ENCODE peak calls at places on chromosomes 2 and 18, in five cellular contexts. A is mucosa of descending colon, T is heart right ventricle, I is endodermal cell, D is AG10803. V is an unnamed sample.

GRCh38 chr2:143682643-143683042 is 553.4 kb downstream of the ARHGAP15 start:
- DNase-seq in I (no peak), T (no peak), A (no peak), D (no peak), V (no peak)

GRCh38 chr2:46171996-46172546 is 125.1 kb upstream of the EPAS1 start:
- DNase-seq in T (no peak), D (no peak), I (no peak), A (no peak), V (no peak)

GRCh38 chr2:213995400-213996105 is 415.3 kb upstream of the VWC2L start:
- DNase-seq in A (no peak), T (no peak), I (no peak), D (peak; percentile 93), V (peak; percentile 73)

GRCh38 chr2:183614797-183615429 is 490.7 kb downstream of the NUP35 start:
- DNase-seq in I (no peak), D (no peak), A (no peak), T (peak; percentile 22), V (peak; percentile 66)

GRCh38 chr2:73077424-73077795 is 5.9 kb upstream of the SFXN5 start:
- DNase-seq in A (no peak), T (no peak), D (no peak), I (no peak), V (no peak)

GRCh38 chr2:195406886-195407603 is 250.0 kb upstream of the SLC39A10 start:
- DNase-seq in A (no peak), D (no peak), T (no peak), I (no peak), V (no peak)

GRCh38 chr2:69742170-69742952 is 427 bp downstream of the ANXA4 start:
- DNase-seq in T (no peak), I (no peak), A (no peak), D (peak; percentile 7), V (no peak)

GRCh38 chr2:105677901-105678300 is 66.8 kb upstream of the NCK2 start:
- DNase-seq in I (no peak), D (no peak), T (no peak), A (no peak), V (no peak)

GRCh38 chr2:66481100-66481549 is 46.2 kb downstream of the MEIS1 start:
- DNase-seq in I (peak; percentile 77), A (no peak), T (no peak), D (peak; percentile 44), V (peak; percentile 64)

GRCh38 chr2:132974477-132975050 is 304.6 kb upstream of the LYPD1 start:
- DNase-seq in T (no peak), D (no peak), A (no peak), I (no peak), V (no peak)

GRCh38 chr2:43051316-43051715 is 175.1 kb downstream of the ZFP36L2 start:
- DNase-seq in T (no peak), I (no peak), A (peak; percentile 61), D (no peak), V (no peak)

GRCh38 chr2:6773007-6773693 is 92.6 kb downstream of the CMPK2 start:
- DNase-seq in D (peak; percentile 3), I (peak; percentile 96), A (peak; percentile 56), T (peak; percentile 70), V (no peak)

GRCh38 chr2:201931955-201932354 is 101.7 kb upstream of the FZD7 start:
- DNase-seq in T (no peak), I (peak; percentile 47), A (no peak), D (peak; percentile 80), V (no peak)

GRCh38 chr2:17388790-17389189 is 129.4 kb downstream of the RAD51AP2 start:
- DNase-seq in I (no peak), D (no peak), T (no peak), A (no peak), V (no peak)

GRCh38 chr2:20723543-20723942 is 56.6 kb downstream of the GDF7 start:
- DNase-seq in A (no peak), I (no peak), D (peak; percentile 61), T (no peak), V (no peak)

GRCh38 chr2:127045792-127046501 is 61.0 kb downstream of the BIN1 start:
- DNase-seq in I (peak; percentile 40), T (no peak), A (peak; percentile 50), D (no peak), V (no peak)

GRCh38 chr2:237931205-237931721 is 35.6 kb upstream of the UBE2F start:
- DNase-seq in T (no peak), I (no peak), A (no peak), D (peak; percentile 77), V (no peak)

GRCh38 chr2:18701981-18702380 is 112.6 kb upstream of the NT5C1B start:
- DNase-seq in T (no peak), I (no peak), A (no peak), D (peak; percentile 26), V (no peak)

GRCh38 chr2:219596954-219597551 is 604 bp upstream of the STK11IP start:
- DNase-seq in A (no peak), D (no peak), I (no peak), T (no peak), V (no peak)

GRCh38 chr2:201960300-201960699 is 73.4 kb upstream of the FZD7 start:
- DNase-seq in D (no peak), T (no peak), I (no peak), A (no peak), V (no peak)

GRCh38 chr18:11089931-11090715 is 59.2 kb downstream of the PIEZO2 start:
- DNase-seq in D (no peak), A (no peak), T (no peak), I (no peak), V (no peak)

GRCh38 chr2:25381502-25381901 is 39.8 kb upstream of the DNMT3A start:
- DNase-seq in D (no peak), A (peak; percentile 6), T (no peak), I (peak; percentile 13), V (no peak)

GRCh38 chr18:6561029-6561861 is 146.5 kb upstream of the L3MBTL4 start:
- DNase-seq in A (no peak), T (peak; percentile 37), D (peak; percentile 24), I (peak; percentile 69), V (no peak)

GRCh38 chr2:235883675-235884074 is 284.5 kb downstream of the GBX2 start:
- DNase-seq in D (no peak), A (no peak), I (no peak), T (no peak), V (no peak)

GRCh38 chr2:240569998-240570530 is 1.8 kb downstream of the RNPEPL1 start:
- DNase-seq in I (no peak), A (peak; percentile 54), T (no peak), D (no peak), V (no peak)

GRCh38 chr2:168850846-168851245 is 39.4 kb downstream of the SPC25 start:
- DNase-seq in T (no peak), A (no peak), D (peak; percentile 53), I (no peak), V (no peak)

GRCh38 chr2:234670052-234670451 is 173.2 kb upstream of the ARL4C start:
- DNase-seq in T (no peak), D (peak; percentile 84), A (no peak), I (peak; percentile 15), V (no peak)

GRCh38 chr18:48765053-48765452 is 185.7 kb downstream of the SMAD7 start:
- DNase-seq in T (no peak), D (no peak), A (no peak), I (no peak), V (no peak)

GRCh38 chr2:46801731-46802664 is 113.6 kb downstream of the MCFD2 start:
- DNase-seq in T (no peak), I (no peak), A (no peak), D (peak; percentile 66), V (no peak)

GRCh38 chr2:15006667-15007066 is 374.1 kb downstream of the LRATD1 start:
- DNase-seq in A (no peak), D (no peak), T (no peak), I (no peak), V (no peak)

GRCh38 chr2:116668691-116669090 is 1145.8 kb upstream of the DDX18 start:
- DNase-seq in I (no peak), A (no peak), T (no peak), D (no peak), V (no peak)
- H3K4me3 ChIP-seq in I (no peak overlapping the region), A (no peak overlapping the region), T (no peak overlapping the region), D (no peak overlapping the region), V (no peak overlapping the region)

GRCh38 chr18:65753520-65753919 is 2.7 kb downstream of the CDH7 start:
- DNase-seq in I (peak; percentile 83), T (no peak), D (no peak), A (no peak), V (peak; percentile 18)
- TF ChIP-seq CTCF in I (peak; percentile 84), T (no peak), D (no peak), A (no peak), V (peak; percentile 60)

GRCh38 chr2:38376346-38376682 is 759 bp downstream of the ATL2 start:
- DNase-seq in D (peak; percentile 65), A (no peak), T (no peak), I (peak; percentile 83), V (no peak)
- H3K4me3 ChIP-seq in D (peak overlapping the region; percentile 90), A (peak overlapping the region; percentile 82), T (peak overlapping the region; percentile 100), I (peak overlapping the region; percentile 98), V (peak overlapping the region; percentile 76)

GRCh38 chr18:13216092-13216582 is 2.4 kb upstream of the LDLRAD4 start:
- DNase-seq in I (peak; percentile 82), T (peak; percentile 64), D (peak; percentile 80), A (peak; percentile 87), V (peak; percentile 33)
- TF ChIP-seq CTCF in I (peak; percentile 77), T (peak; percentile 51), D (peak; percentile 84), A (peak; percentile 55), V (peak; percentile 71)

GRCh38 chr2:218129756-218130155 is 3.9 kb downstream of the CXCR2 start:
- DNase-seq in D (no peak), T (no peak), A (no peak), I (no peak), V (no peak)

GRCh38 chr2:218130373-218130772 is 4.5 kb downstream of the CXCR2 start:
- DNase-seq in A (no peak), I (no peak), D (no peak), T (no peak), V (no peak)

GRCh38 chr2:218128781-218129478 is 3.1 kb downstream of the CXCR2 start:
- DNase-seq in D (no peak), I (no peak), A (no peak), T (no peak), V (no peak)

GRCh38 chr2:218125626-218126080 is at the start of gene CXCR2:
- DNase-seq in D (no peak), T (peak; percentile 13), A (no peak), I (peak; percentile 49), V (no peak)

GRCh38 chr2:218127929-218128455 is 2.2 kb downstream of the CXCR2 start:
- DNase-seq in T (no peak), D (no peak), I (no peak), A (no peak), V (no peak)
- H3K4me3 ChIP-seq in T (no peak overlapping the region), D (no peak overlapping the region), I (no peak overlapping the region), A (no peak overlapping the region), V (no peak overlapping the region)